ENCODE peak calls at places on chromosomes 16 and 17, in four cellular contexts. I, K, B and Y are unnamed samples.

GRCh38 chr16:30972872-30973271 is 12.1 kb upstream of the HSD3B7 start:
- DNase-seq in I (no peak), K (peak), B (no peak), Y (no peak)

GRCh38 chr16:57147381-57148191 is 38.3 kb downstream of the PSME3IP1 start:
- DNase-seq in I (no peak), K (peak), B (no peak), Y (no peak)

GRCh38 chr16:47018223-47018891 is 44.9 kb upstream of the DNAJA2 start:
- DNase-seq in I (peak), K (peak), B (peak), Y (peak)

GRCh38 chr17:80931421-80932265 is 60.0 kb upstream of the CHMP6 start:
- DNase-seq in I (peak), K (peak), B (no peak), Y (no peak)

GRCh38 chr17:42472709-42473521 is 14.2 kb downstream of the ATP6V0A1 start:
- DNase-seq in I (no peak), K (no peak), B (no peak), Y (no peak)

GRCh38 chr17:68909066-68909465 is 46.1 kb downstream of the ABCA8 start:
- DNase-seq in I (peak), K (no peak), B (no peak), Y (peak)

GRCh38 chr17:48011405-48012150 is 26.0 kb downstream of the COPZ2 start:
- DNase-seq in I (peak), K (peak), B (peak), Y (peak)

GRCh38 chr16:13194766-13195165 is 293.4 kb downstream of the SHISA9 start:
- DNase-seq in I (no peak), K (no peak), B (no peak), Y (no peak)

GRCh38 chr17:64984776-64985521 is 65.7 kb upstream of the LRRC37A3 start:
- DNase-seq in I (no peak), K (no peak), B (no peak), Y (peak)

GRCh38 chr17:63446981-63447687 is 1.0 kb upstream of the CYB561 start:
- DNase-seq in I (no peak), K (peak), B (no peak), Y (no peak)

GRCh38 chr17:4195306-4195705 is 52.3 kb downstream of the CYB5D2 start:
- DNase-seq in I (no peak), K (no peak), B (no peak), Y (no peak)

GRCh38 chr17:46772879-46773620 is 45.4 kb downstream of the WNT3 start:
- DNase-seq in I (no peak), K (no peak), B (no peak), Y (no peak)

GRCh38 chr17:45404870-45405249 is 27.8 kb downstream of the ARHGAP27 start:
- DNase-seq in I (no peak), K (peak), B (no peak), Y (no peak)
- H3K27ac ChIP-seq in I (no peak), K (no peak), B (no peak), Y (no peak)

DNA sequence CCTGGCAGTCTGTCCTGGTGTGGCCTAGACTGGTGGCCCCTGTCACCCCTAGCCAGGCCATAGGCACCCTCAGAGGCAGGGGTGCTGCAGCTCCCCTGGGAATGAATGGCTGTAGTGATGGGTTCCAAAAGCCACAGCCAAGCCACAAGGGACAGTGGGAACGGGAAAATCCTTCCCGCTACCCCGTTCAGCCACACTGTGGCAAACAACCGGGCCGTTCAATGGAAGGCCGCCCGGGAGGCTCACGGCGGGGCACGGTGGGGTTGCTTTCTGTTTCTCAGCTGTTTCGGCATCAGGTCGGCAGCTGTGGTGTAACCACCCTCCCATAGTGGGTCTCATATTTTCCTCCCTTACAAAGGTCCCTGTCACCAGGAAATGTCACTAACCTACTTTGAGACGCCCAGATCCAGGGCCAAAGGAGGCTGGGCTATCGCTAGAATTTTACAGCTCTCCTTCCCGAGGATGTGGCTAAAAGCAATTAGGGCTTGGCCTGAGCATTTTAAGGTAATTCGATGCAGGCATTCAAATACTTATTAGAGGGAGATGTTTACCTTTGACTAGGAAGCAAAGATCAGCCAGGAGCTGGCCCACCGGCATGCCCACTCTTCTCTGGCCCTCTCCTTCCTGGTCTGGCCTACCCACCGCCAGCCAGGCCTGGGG is 61.7 kb upstream of the GSE1 start:
- DNase-seq in I (no peak), K (no peak), B (no peak), Y (no peak)
- TF ChIP-seq REST in I (no peak), K (no peak), B (no peak), Y (no peak)

GRCh38 chr16:6300523-6300922 is 1032.1 kb upstream of the RBFOX1 start:
- DNase-seq in I (no peak), K (no peak), B (no peak), Y (no peak)
- TF ChIP-seq POLR2AphosphoS5 in I (no peak), K (no peak), B (no peak), Y (no peak)

GRCh38 chr17:49483588-49484509 is 11.2 kb upstream of the NGFR start:
- DNase-seq in I (no peak), K (no peak), B (no peak), Y (peak)

GRCh38 chr17:49489348-49489747 is 5.7 kb upstream of the NGFR start:
- DNase-seq in I (no peak), K (no peak), B (no peak), Y (no peak)

GRCh38 chr17:49487202-49487601 is 7.9 kb upstream of the NGFR start:
- DNase-seq in I (no peak), K (peak), B (no peak), Y (no peak)

GRCh38 chr17:49488612-49489011 is 6.5 kb upstream of the NGFR start:
- DNase-seq in I (no peak), K (no peak), B (no peak), Y (no peak)

GRCh38 chr17:49486012-49486641 is 9.0 kb upstream of the NGFR start:
- DNase-seq in I (no peak), K (peak), B (no peak), Y (peak)
- H3K27ac ChIP-seq in I (no peak), K (peak), B (no peak), Y (no peak)

GRCh38 chr17:78838574-78839005 is 2.0 kb downstream of the USP36 start:
- DNase-seq in I (no peak), K (no peak), B (no peak), Y (no peak)

GRCh38 chr17:78839173-78839761 is 1.3 kb downstream of the USP36 start:
- DNase-seq in I (no peak), K (no peak), B (no peak), Y (no peak)

GRCh38 chr17:78839762-78840529 is 668 bp downstream of the USP36 start:
- DNase-seq in I (no peak), K (peak), B (no peak), Y (no peak)

GRCh38 chr17:78840530-78840779 is 159 bp downstream of the USP36 start:
- DNase-seq in I (no peak), K (no peak), B (no peak), Y (no peak)

GRCh38 chr17:78840780-78841611 is at the start of gene USP36:
- DNase-seq in I (peak), K (peak), B (peak), Y (peak)
- TF ChIP-seq REST in I (no peak), K (no peak), B (no peak), Y (peak)

GRCh38 chr16:70422543-70422942 is 16.4 kb downstream of the ST3GAL2 start:
- DNase-seq in I (no peak), K (no peak), B (no peak), Y (no peak)
- TF ChIP-seq POLR2AphosphoS5 in I (no peak), K (no peak), B (no peak), Y (no peak)

GRCh38 chr17:72622661-72623433 is 469.6 kb downstream of the SLC39A11 start:
- DNase-seq in I (peak), K (no peak), B (no peak), Y (no peak)
- H3K27ac ChIP-seq in I (peak), K (no peak), B (peak), Y (no peak)